ENCODE peak calls at places on chromosomes 5 and 9, in eight cellular contexts. J is CD4-positive, alpha-beta T cell; R is HT1080; W is neural progenitor cell; V is Panc1; X is skeletal muscle cell; B is A549; A is posterior cingulate gyrus. U is an unnamed sample.

GRCh38 chr9:34994429-34995287 is 5.1 kb downstream of the DNAJB5 start:
- DNase-seq in J (no peak), R (peak), W (peak), V (no peak), X (no peak), B (peak), A (no peak), U (no peak)

GRCh38 chr9:93096131-93096802 is at the start of gene CARD19:
- DNase-seq in J (no peak), R (peak), W (peak), V (no peak), X (no peak), B (peak), A (peak), U (peak)

GRCh38 chr5:6419340-6419852 is 29.3 kb upstream of the UBE2QL1 start:
- DNase-seq in J (no peak), R (no peak), W (no peak), V (peak), X (no peak), B (peak), A (no peak), U (no peak)

GRCh38 chr9:91207481-91207888 is 154.2 kb downstream of the AUH start:
- DNase-seq in J (no peak), R (peak), W (no peak), V (no peak), X (peak), B (no peak), A (no peak), U (no peak)

GRCh38 chr9:107309271-107309670 is 26.2 kb downstream of the RAD23B start:
- DNase-seq in J (no peak), R (no peak), W (no peak), V (no peak), X (no peak), B (no peak), A (no peak), U (no peak)

GRCh38 chr5:83441752-83442151 is 29.8 kb upstream of the VCAN start:
- DNase-seq in J (no peak), R (no peak), W (no peak), V (no peak), X (no peak), B (no peak), A (no peak), U (no peak)

GRCh38 chr5:14325369-14325768 is 182.2 kb downstream of the TRIO start:
- DNase-seq in J (no peak), R (no peak), W (no peak), V (no peak), X (no peak), B (no peak), A (no peak), U (no peak)

GRCh38 chr5:38367966-38368365 is 109.6 kb downstream of the EGFLAM start:
- DNase-seq in J (no peak), R (no peak), W (no peak), V (no peak), X (no peak), B (no peak), A (no peak), U (no peak)

GRCh38 chr9:131045300-131046092 is 36.5 kb downstream of the LAMC3 start:
- DNase-seq in J (peak), R (no peak), W (no peak), V (no peak), X (no peak), B (no peak), A (no peak), U (peak)

GRCh38 chr5:111694183-111694582 is 62.8 kb downstream of the NREP start:
- DNase-seq in J (no peak), R (peak), W (no peak), V (no peak), X (peak), B (peak), A (no peak), U (no peak)

GRCh38 chr5:102617857-102618187 is 119.0 kb upstream of the SLCO6A1 start:
- DNase-seq in J (no peak), R (no peak), W (no peak), V (no peak), X (peak), B (no peak), A (no peak), U (no peak)

GRCh38 chr9:23686257-23686656 is 139.8 kb downstream of the ELAVL2 start:
- DNase-seq in J (no peak), R (peak), W (no peak), V (no peak), X (no peak), B (no peak), A (no peak), U (no peak)

GRCh38 chr5:3784854-3785253 is 189.2 kb downstream of the IRX1 start:
- DNase-seq in J (no peak), R (no peak), W (no peak), V (no peak), X (no peak), B (no peak), A (no peak), U (no peak)

GRCh38 chr5:171867786-171868185 is 82.2 kb downstream of the SMIM23 start:
- DNase-seq in J (no peak), R (peak), W (no peak), V (no peak), X (peak), B (no peak), A (no peak), U (no peak)

GRCh38 chr5:10421841-10422691 is 19.6 kb upstream of the ROPN1L start:
- DNase-seq in J (no peak), R (no peak), W (no peak), V (no peak), X (no peak), B (no peak), A (peak), U (peak)

GRCh38 chr5:65769539-65769938 is 47.5 kb downstream of the NLN start:
- DNase-seq in J (no peak), R (peak), W (no peak), V (no peak), X (peak), B (peak), A (no peak), U (no peak)

GRCh38 chr9:124399323-124399962 is 15.8 kb downstream of the PSMB7 start:
- DNase-seq in J (no peak), R (no peak), W (peak), V (no peak), X (peak), B (no peak), A (peak), U (no peak)

GRCh38 chr5:135437796-135438560 is 9.2 kb downstream of the DCANP1 start:
- DNase-seq in J (no peak), R (peak), W (no peak), V (peak), X (peak), B (no peak), A (peak), U (no peak)

GRCh38 chr5:128480158-128480557 is 57.9 kb downstream of the FBN2 start:
- DNase-seq in J (no peak), R (no peak), W (no peak), V (no peak), X (no peak), B (no peak), A (no peak), U (no peak)

GRCh38 chr5:122515709-122516431 is 203.8 kb downstream of the SNCAIP start:
- DNase-seq in J (no peak), R (peak), W (peak), V (peak), X (peak), B (peak), A (no peak), U (no peak)

GRCh38 chr5:56359429-56359781 is 126.3 kb upstream of the ANKRD55 start:
- DNase-seq in J (no peak), R (no peak), W (no peak), V (no peak), X (no peak), B (no peak), A (no peak), U (no peak)

GRCh38 chr9:112084334-112084733 is 90.8 kb downstream of the SUSD1 start:
- DNase-seq in J (no peak), R (no peak), W (no peak), V (no peak), X (no peak), B (no peak), A (no peak), U (no peak)

GRCh38 chr9:78932849-78933627 is 636.1 kb downstream of the PSAT1 start:
- DNase-seq in J (no peak), R (peak), W (no peak), V (no peak), X (peak), B (peak), A (no peak), U (no peak)

GRCh38 chr5:166726406-166726805 is 1565.0 kb upstream of the WWC1 start:
- DNase-seq in J (no peak), R (no peak), W (no peak), V (no peak), X (no peak), B (no peak), A (no peak), U (no peak)

GRCh38 chr9:79611091-79611614 is 39.4 kb downstream of the TLE4 start:
- DNase-seq in J (no peak), R (peak), W (peak), V (no peak), X (peak), B (no peak), A (no peak), U (no peak)

GRCh38 chr5:32029291-32029690 is 144.8 kb downstream of the GOLPH3 start:
- DNase-seq in J (no peak), R (peak), W (no peak), V (no peak), X (no peak), B (no peak), A (no peak), U (no peak)

GRCh38 chr9:72856985-72857631 is 95.7 kb downstream of the ALDH1A1 start:
- DNase-seq in J (no peak), R (peak), W (peak), V (no peak), X (peak), B (peak), A (no peak), U (no peak)

GRCh38 chr5:24646915-24647314 is 2.1 kb upstream of the CDH10 start:
- DNase-seq in J (no peak), R (no peak), W (no peak), V (no peak), X (no peak), B (no peak), A (no peak), U (no peak)

GRCh38 chr5:474826-475661 is 32.1 kb downstream of the EXOC3 start:
- DNase-seq in J (no peak), R (no peak), W (no peak), V (no peak), X (no peak), B (peak), A (peak), U (no peak)

GRCh38 chr9:82054264-82055015 is 65.9 kb downstream of the SPATA31D1 start:
- DNase-seq in J (no peak), R (no peak), W (no peak), V (no peak), X (no peak), B (no peak), A (no peak), U (no peak)

GRCh38 chr9:73215249-73215648 is 63.6 kb downstream of the ANXA1 start:
- DNase-seq in J (no peak), R (no peak), W (peak), V (no peak), X (no peak), B (no peak), A (no peak), U (no peak)

GRCh38 chr5:95899848-95900247 is 61.8 kb downstream of the ELL2 start:
- DNase-seq in J (no peak), R (no peak), W (no peak), V (no peak), X (no peak), B (no peak), A (no peak), U (no peak)

GRCh38 chr9:33111621-33112020 is 35.1 kb upstream of the SMU1 start:
- DNase-seq in J (no peak), R (no peak), W (no peak), V (no peak), X (no peak), B (no peak), A (no peak), U (no peak)

GRCh38 chr9:110996436-110997224 is 41.6 kb downstream of the LPAR1 start:
- DNase-seq in J (no peak), R (no peak), W (no peak), V (no peak), X (peak), B (no peak), A (no peak), U (no peak)